ENCODE peak calls at places on chromosomes 13 and 19, in ten cellular contexts. Y is AG09319, V is Caco-2, D is lower leg skin, P is HFFc6, M is NB4, R is cardiac fibroblast, K is osteocyte, H is adrenal gland, T is activated B cell treated with CpG ODN at 0.5 μM for 24 hours. J is an unnamed sample.

GRCh38 chr19:54388001-54388802 is 23.5 kb upstream of the LAIR1 start:
- DNase-seq in D (no peak), R (no peak), V (peak), T (no peak), M (peak), P (no peak), Y (no peak), K (no peak), H (no peak), J (no peak)

GRCh38 chr13:80180745-80181144 is 160.2 kb downstream of the SPRY2 start:
- DNase-seq in T (no peak), D (no peak), M (no peak), V (no peak), R (no peak), P (no peak), H (no peak), K (no peak), Y (no peak), J (no peak)

GRCh38 chr19:38676023-38676877 is 28.8 kb downstream of the ACTN4 start:
- DNase-seq in R (peak), P (peak), Y (no peak), D (no peak), T (no peak), H (no peak), V (no peak), M (peak), K (no peak), J (no peak)

GRCh38 chr13:30905932-30906383 is at the start of gene MEDAG:
- DNase-seq in H (peak), M (no peak), D (peak), P (no peak), K (no peak), Y (peak), R (peak), T (no peak), V (no peak), J (no peak)

GRCh38 chr19:46533085-46534081 is 37.7 kb upstream of the PNMA8B start:
- DNase-seq in T (no peak), V (no peak), M (no peak), H (no peak), Y (no peak), D (peak), R (no peak), K (no peak), P (no peak), J (no peak)

GRCh38 chr19:4052993-4053422 is 13.7 kb downstream of the ZBTB7A start:
- DNase-seq in R (no peak), Y (no peak), T (no peak), P (peak), D (no peak), V (no peak), M (no peak), K (no peak), H (peak), J (peak)

GRCh38 chr19:20235156-20235555 is 68.1 kb downstream of the ZNF486 start:
- DNase-seq in H (no peak), R (no peak), V (no peak), Y (no peak), K (no peak), P (no peak), M (no peak), D (no peak), T (no peak), J (no peak)

GRCh38 chr13:80881495-80882482 is 540.9 kb upstream of the SPRY2 start:
- DNase-seq in T (no peak), Y (no peak), V (no peak), R (peak), H (no peak), M (no peak), K (no peak), P (no peak), D (no peak), J (no peak)

GRCh38 chr13:76934671-76935070 is 13.6 kb upstream of the ACOD1 start:
- DNase-seq in D (no peak), T (no peak), K (no peak), H (no peak), M (no peak), V (no peak), Y (no peak), P (no peak), R (peak), J (no peak)

GRCh38 chr19:12774588-12775555 is at the start of gene HOOK2:
- DNase-seq in P (no peak), D (peak), R (no peak), M (no peak), K (no peak), H (peak), V (peak), Y (no peak), T (no peak), J (peak)

GRCh38 chr13:113371061-113371460 is 7.1 kb upstream of the GRTP1 start:
- DNase-seq in D (peak), Y (no peak), H (no peak), M (no peak), V (no peak), P (no peak), R (no peak), K (peak), T (no peak), J (peak)

GRCh38 chr19:435707-436412 is 25.0 kb downstream of the SHC2 start:
- DNase-seq in V (no peak), P (no peak), K (no peak), M (peak), R (no peak), Y (no peak), T (no peak), H (no peak), D (no peak), J (no peak)

GRCh38 chr13:52361225-52361624 is 44.7 kb downstream of the THSD1 start:
- DNase-seq in M (no peak), V (no peak), H (no peak), K (peak), R (no peak), P (no peak), Y (no peak), D (no peak), T (no peak), J (no peak)

GRCh38 chr19:53328967-53329366 is 4.6 kb upstream of the ZNF845 start:
- DNase-seq in H (peak), T (no peak), M (no peak), D (peak), P (no peak), K (peak), V (no peak), R (peak), Y (no peak), J (no peak)

GRCh38 chr13:74132768-74133656 is 1.2 kb downstream of the KLF12 start:
- DNase-seq in R (peak), M (no peak), V (no peak), K (no peak), D (peak), T (peak), Y (no peak), P (peak), H (peak), J (peak)

GRCh38 chr13:42039457-42039945 is 8.9 kb upstream of the DGKH start:
- DNase-seq in M (no peak), T (no peak), R (no peak), D (no peak), Y (no peak), P (no peak), H (no peak), K (no peak), V (no peak), J (no peak)

GRCh38 chr13:51645154-51645650 is 60.9 kb downstream of the WDFY2 start:
- DNase-seq in T (no peak), R (peak), M (peak), K (no peak), Y (peak), H (no peak), D (no peak), P (peak), V (no peak), J (no peak)

GRCh38 chr13:75353786-75354193 is 128.2 kb downstream of the TBC1D4 start:
- DNase-seq in Y (no peak), T (no peak), V (no peak), M (no peak), K (no peak), R (no peak), P (no peak), H (no peak), D (no peak), J (no peak)

GRCh38 chr19:8373867-8374813 is 10.2 kb downstream of the ANGPTL4 start:
- DNase-seq in R (no peak), V (peak), M (peak), Y (no peak), D (no peak), P (no peak), H (no peak), K (no peak), T (no peak), J (no peak)

GRCh38 chr19:16118489-16119033 is 6.9 kb downstream of the RAB8A start:
- DNase-seq in M (peak), R (no peak), Y (no peak), H (peak), K (no peak), V (no peak), P (no peak), D (peak), T (peak), J (no peak)

GRCh38 chr19:39307233-39307821 is 11.1 kb downstream of the IFNL1 start:
- DNase-seq in R (peak), Y (no peak), D (peak), K (no peak), H (no peak), V (peak), P (no peak), M (no peak), T (no peak), J (no peak)

GRCh38 chr13:102299366-102299765 is 102.5 kb downstream of the FGF14 start:
- DNase-seq in T (no peak), Y (no peak), R (no peak), M (no peak), P (no peak), V (no peak), H (no peak), D (no peak), K (no peak), J (no peak)

DNA sequence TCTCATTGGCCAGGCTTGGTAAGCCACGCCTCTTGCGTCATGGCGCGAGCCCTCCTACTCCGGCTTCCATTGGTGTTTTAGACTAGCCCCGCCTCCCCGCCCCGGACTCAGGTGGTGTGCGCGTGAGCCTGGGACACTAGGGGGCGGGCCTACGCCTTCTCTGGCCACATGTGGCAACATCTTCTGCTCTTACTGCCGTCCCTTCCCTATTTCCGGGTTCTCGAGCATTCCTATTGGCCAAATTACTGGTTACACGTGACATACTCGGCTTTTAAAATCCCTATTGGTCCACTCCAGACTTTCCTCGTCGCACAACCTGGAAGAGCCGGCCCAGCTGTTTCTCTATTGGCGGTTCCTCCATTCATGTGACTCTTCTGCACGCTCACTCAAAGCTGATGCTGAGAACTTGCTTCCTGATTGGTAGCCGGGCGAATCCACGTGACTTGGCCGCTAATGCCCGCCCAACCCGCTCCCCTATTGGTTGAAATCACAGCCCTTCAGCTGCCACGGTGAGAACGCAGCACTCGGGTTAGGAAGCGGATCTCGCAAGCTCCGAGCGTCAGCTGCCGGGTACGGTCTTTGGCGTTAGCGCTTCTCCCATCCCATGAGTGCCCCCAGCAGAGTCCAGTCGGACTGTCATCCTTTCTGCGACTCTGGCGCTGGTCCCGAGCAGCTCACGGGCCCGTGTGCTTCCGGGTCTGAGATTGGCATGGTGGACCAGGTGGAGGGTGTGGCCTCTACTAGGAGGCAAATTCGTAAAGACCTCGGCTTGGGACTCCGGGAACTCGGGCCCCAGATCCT is at the start of gene BLOC1S3:
- DNase-seq in K (peak), H (peak), R (peak), T (peak), D (peak), P (peak), Y (peak), M (peak), V (peak), J (peak)
- TF ChIP-seq CTCF in K (peak), H (no peak), R (no peak), T (no peak), D (no peak), P (peak), Y (peak), M (no peak), V (peak), J (peak)

GRCh38 chr19:48558018-48558684 is 6.2 kb downstream of the SULT2B1 start:
- DNase-seq in H (peak), M (no peak), P (peak), T (no peak), K (no peak), D (peak), R (peak), V (peak), Y (no peak), J (no peak)
- TF ChIP-seq CTCF in H (no peak), M (no peak), P (no peak), T (no peak), K (no peak), D (no peak), R (no peak), V (no peak), Y (no peak), J (no peak)

GRCh38 chr19:49683814-49684250 is 5.6 kb upstream of the ADM5 start:
- DNase-seq in Y (no peak), M (no peak), D (no peak), V (no peak), H (no peak), T (no peak), R (no peak), K (no peak), P (no peak), J (no peak)

GRCh38 chr19:49684983-49685553 is 4.3 kb upstream of the ADM5 start:
- DNase-seq in D (no peak), P (no peak), K (no peak), R (no peak), V (no peak), Y (no peak), H (no peak), T (no peak), M (no peak), J (no peak)

GRCh38 chr19:49682274-49682673 is 5.2 kb downstream of the PRMT1 start:
- DNase-seq in P (no peak), V (no peak), D (no peak), R (no peak), T (no peak), Y (no peak), H (no peak), K (no peak), M (no peak), J (no peak)

GRCh38 chr19:49685845-49686332 is 3.5 kb upstream of the ADM5 start:
- DNase-seq in P (no peak), M (no peak), V (no peak), Y (no peak), R (no peak), D (no peak), T (no peak), H (peak), K (no peak), J (peak)

DNA sequence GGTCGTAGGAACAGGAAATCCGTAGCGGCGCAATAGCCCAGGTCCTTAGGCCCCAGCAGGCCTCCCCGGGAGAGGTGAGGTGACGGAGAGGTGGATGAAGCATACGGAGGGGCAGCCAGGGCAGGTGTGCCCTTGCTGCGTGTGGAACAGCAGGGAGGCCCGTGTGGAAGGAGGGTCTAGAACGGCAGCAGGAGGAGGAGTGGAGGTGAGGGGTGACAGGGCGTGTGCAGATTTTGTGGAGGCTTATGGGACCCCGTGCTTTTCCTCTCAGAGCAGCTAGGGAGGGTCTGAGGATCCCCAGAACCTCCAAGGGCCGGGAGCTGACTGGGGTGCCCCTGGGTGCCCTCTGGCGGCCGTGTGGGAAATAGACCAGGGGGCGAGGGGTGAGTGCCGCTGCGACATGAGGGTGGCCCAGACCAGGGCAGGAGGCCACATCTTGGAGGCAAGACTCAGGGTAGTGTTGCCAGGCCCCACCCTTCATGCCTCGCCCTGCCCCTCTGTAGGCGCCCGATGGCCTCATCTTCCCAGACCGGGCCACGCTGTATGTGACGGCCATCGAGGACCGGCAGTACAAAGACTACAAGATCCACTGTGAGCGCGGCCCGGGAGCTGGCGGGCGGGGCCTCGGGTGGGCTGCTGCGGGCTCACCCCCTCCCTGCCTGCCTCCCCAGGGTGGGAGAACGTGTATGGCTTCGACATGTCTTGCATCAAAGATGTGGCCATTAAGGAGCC is 5.0 kb upstream of the ADM5 start:
- DNase-seq in Y (no peak), K (no peak), D (no peak), V (no peak), H (no peak), M (no peak), R (no peak), T (no peak), P (no peak), J (peak)
- TF ChIP-seq CTCF in Y (peak), K (peak), D (no peak), V (peak), H (peak), M (peak), R (peak), T (no peak), P (peak), J (peak)

GRCh38 chr19:2140193-2140545 is 11.2 kb downstream of the AP3D1 start:
- DNase-seq in P (no peak), M (no peak), T (no peak), K (no peak), R (no peak), Y (no peak), V (no peak), D (no peak), H (no peak), J (no peak)

GRCh38 chr19:2135474-2136402 is 15.6 kb downstream of the AP3D1 start:
- DNase-seq in P (no peak), K (no peak), Y (no peak), T (no peak), M (no peak), D (no peak), V (no peak), H (no peak), R (no peak), J (no peak)

GRCh38 chr19:2139385-2140192 is 11.8 kb downstream of the AP3D1 start:
- DNase-seq in K (no peak), P (no peak), H (no peak), V (no peak), Y (no peak), R (no peak), T (no peak), D (no peak), M (no peak), J (no peak)

GRCh38 chr19:2136796-2137195 is 14.6 kb downstream of the AP3D1 start:
- DNase-seq in Y (no peak), T (no peak), D (no peak), P (no peak), R (no peak), V (no peak), H (no peak), M (no peak), K (no peak), J (no peak)

DNA sequence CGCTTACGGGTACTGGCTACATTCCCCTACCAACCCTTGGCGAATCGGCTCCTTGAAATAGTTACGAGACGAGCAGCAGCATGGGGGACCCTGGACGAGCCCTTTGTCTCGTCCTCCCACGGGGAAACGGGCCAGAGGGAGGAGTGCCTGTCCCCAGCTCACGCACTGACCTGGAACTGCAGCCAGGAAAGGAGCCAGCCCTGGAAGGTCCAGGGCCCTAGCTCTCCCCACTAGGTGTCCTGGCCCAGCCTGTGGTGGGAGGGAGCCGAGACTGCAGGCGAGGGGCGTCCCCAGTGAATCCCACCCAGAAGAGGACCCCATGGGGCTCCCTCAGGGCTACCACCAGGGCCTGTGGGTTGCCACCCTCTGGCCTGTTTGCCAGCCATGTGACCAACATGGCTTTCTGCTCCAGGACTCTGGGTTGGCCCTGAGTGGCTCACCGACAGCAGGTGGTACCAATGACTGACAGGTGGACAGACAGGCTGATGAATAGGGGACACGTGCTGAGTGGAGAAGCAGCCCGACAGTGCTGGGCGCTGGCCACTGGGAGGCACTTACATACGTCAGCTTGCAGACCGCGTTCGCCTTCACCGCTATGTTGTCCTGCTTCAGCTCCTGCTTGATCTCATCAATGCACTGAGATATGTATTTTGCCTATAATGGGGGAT is 13.2 kb downstream of the AP3D1 start:
- DNase-seq in Y (no peak), V (no peak), H (no peak), R (no peak), K (no peak), M (no peak), D (no peak), P (no peak), T (no peak), J (no peak)
- TF ChIP-seq CTCF in Y (no peak), V (no peak), H (no peak), R (no peak), K (no peak), M (no peak), D (no peak), P (no peak), T (no peak), J (no peak)

J was measured in type B pancreatic cell.